ENCODE peak calls at places on chromosomes 4 and X, in ten cellular contexts. One of them, this sample, is unnamed.

GRCh38 chr4:4647041-4647440 is 105.2 kb upstream of the STX18 start:
- DNase-seq in ACHN: no peak
- DNase-seq in psoas muscle: no peak
- DNase-seq in frontal cortex: no peak
- DNase-seq in kidney glomerular epithelial cell: no peak
- DNase-seq in NCI-H146: no peak
- DNase-seq in suprapubic skin: no peak
- DNase-seq in G401: no peak
- DNase-seq in activated T-helper 1 cell treated with Interleukin-2 at 50 U/mL for 16 hours: no peak
- DNase-seq in mesothelial cell of epicardium: no peak
- DNase-seq in this sample: no peak

GRCh38 chr4:41507292-41507933 is 30.5 kb upstream of the LIMCH1 start:
- DNase-seq in ACHN: no peak
- DNase-seq in psoas muscle: no peak
- DNase-seq in frontal cortex: no peak
- DNase-seq in kidney glomerular epithelial cell: no peak
- DNase-seq in NCI-H146: no peak
- DNase-seq in suprapubic skin: no peak
- DNase-seq in G401: no peak
- DNase-seq in activated T-helper 1 cell treated with Interleukin-2 at 50 U/mL for 16 hours: no peak
- DNase-seq in mesothelial cell of epicardium: no peak
- DNase-seq in this sample: no peak

GRCh38 chrX:115936008-115936407 is 234.5 kb upstream of the AGTR2 start:
- DNase-seq in ACHN: no peak
- DNase-seq in psoas muscle: no peak
- DNase-seq in frontal cortex: no peak
- DNase-seq in kidney glomerular epithelial cell: no peak
- DNase-seq in NCI-H146: no peak
- DNase-seq in suprapubic skin: no peak
- DNase-seq in G401: no peak
- DNase-seq in activated T-helper 1 cell treated with Interleukin-2 at 50 U/mL for 16 hours: no peak
- DNase-seq in mesothelial cell of epicardium: no peak
- DNase-seq in this sample: no peak

GRCh38 chrX:143768976-143769375 is 48.4 kb upstream of the SPANXN2 start:
- DNase-seq in ACHN: no peak
- DNase-seq in psoas muscle: no peak
- DNase-seq in frontal cortex: no peak
- DNase-seq in kidney glomerular epithelial cell: no peak
- DNase-seq in NCI-H146: no peak
- DNase-seq in suprapubic skin: no peak
- DNase-seq in G401: no peak
- DNase-seq in activated T-helper 1 cell treated with Interleukin-2 at 50 U/mL for 16 hours: no peak
- DNase-seq in mesothelial cell of epicardium: no peak
- DNase-seq in this sample: no peak

GRCh38 chrX:126655061-126655460 is 102.4 kb upstream of the DCAF12L1 start:
- DNase-seq in ACHN: no peak
- DNase-seq in psoas muscle: no peak
- DNase-seq in frontal cortex: no peak
- DNase-seq in kidney glomerular epithelial cell: no peak
- DNase-seq in NCI-H146: no peak
- DNase-seq in suprapubic skin: no peak
- DNase-seq in G401: no peak
- DNase-seq in activated T-helper 1 cell treated with Interleukin-2 at 50 U/mL for 16 hours: no peak
- DNase-seq in mesothelial cell of epicardium: no peak
- DNase-seq in this sample: no peak

GRCh38 chr4:8540586-8540985 is 39.6 kb upstream of the GPR78 start:
- DNase-seq in ACHN: no peak
- DNase-seq in psoas muscle: no peak
- DNase-seq in frontal cortex: no peak
- DNase-seq in kidney glomerular epithelial cell: no peak
- DNase-seq in NCI-H146: no peak
- DNase-seq in suprapubic skin: peak
- DNase-seq in G401: no peak
- DNase-seq in activated T-helper 1 cell treated with Interleukin-2 at 50 U/mL for 16 hours: no peak
- DNase-seq in mesothelial cell of epicardium: no peak
- DNase-seq in this sample: no peak

GRCh38 chr4:48093949-48094550 is 40.0 kb downstream of the TXK start:
- DNase-seq in ACHN: peak
- DNase-seq in psoas muscle: no peak
- DNase-seq in frontal cortex: no peak
- DNase-seq in kidney glomerular epithelial cell: peak
- DNase-seq in NCI-H146: no peak
- DNase-seq in suprapubic skin: no peak
- DNase-seq in G401: no peak
- DNase-seq in activated T-helper 1 cell treated with Interleukin-2 at 50 U/mL for 16 hours: no peak
- DNase-seq in mesothelial cell of epicardium: no peak
- DNase-seq in this sample: no peak

GRCh38 chr4:56958111-56958517 is 19.3 kb downstream of the NOA1 start:
- DNase-seq in ACHN: peak
- DNase-seq in psoas muscle: peak
- DNase-seq in frontal cortex: no peak
- DNase-seq in kidney glomerular epithelial cell: peak
- DNase-seq in NCI-H146: peak
- DNase-seq in suprapubic skin: peak
- DNase-seq in G401: no peak
- DNase-seq in activated T-helper 1 cell treated with Interleukin-2 at 50 U/mL for 16 hours: no peak
- DNase-seq in mesothelial cell of epicardium: no peak
- DNase-seq in this sample: peak

GRCh38 chr4:38013461-38014366 is 53.5 kb downstream of the PTTG2 start:
- DNase-seq in ACHN: no peak
- DNase-seq in psoas muscle: peak
- DNase-seq in frontal cortex: no peak
- DNase-seq in kidney glomerular epithelial cell: peak
- DNase-seq in NCI-H146: peak
- DNase-seq in suprapubic skin: no peak
- DNase-seq in G401: peak
- DNase-seq in activated T-helper 1 cell treated with Interleukin-2 at 50 U/mL for 16 hours: no peak
- DNase-seq in mesothelial cell of epicardium: no peak
- DNase-seq in this sample: no peak

GRCh38 chr4:154738426-154738825 is 5.4 kb upstream of the LRAT start:
- DNase-seq in ACHN: no peak
- DNase-seq in psoas muscle: no peak
- DNase-seq in frontal cortex: no peak
- DNase-seq in kidney glomerular epithelial cell: peak
- DNase-seq in NCI-H146: no peak
- DNase-seq in suprapubic skin: no peak
- DNase-seq in G401: no peak
- DNase-seq in activated T-helper 1 cell treated with Interleukin-2 at 50 U/mL for 16 hours: no peak
- DNase-seq in mesothelial cell of epicardium: no peak
- DNase-seq in this sample: no peak

GRCh38 chr4:138367942-138368341 is 125.8 kb upstream of the SLC7A11 start:
- DNase-seq in ACHN: no peak
- DNase-seq in psoas muscle: no peak
- DNase-seq in frontal cortex: no peak
- DNase-seq in kidney glomerular epithelial cell: no peak
- DNase-seq in NCI-H146: peak
- DNase-seq in suprapubic skin: no peak
- DNase-seq in G401: no peak
- DNase-seq in activated T-helper 1 cell treated with Interleukin-2 at 50 U/mL for 16 hours: no peak
- DNase-seq in mesothelial cell of epicardium: no peak
- DNase-seq in this sample: no peak

GRCh38 chr4:67885727-67886126 is 1.9 kb upstream of the TMPRSS11D start:
- DNase-seq in ACHN: no peak
- DNase-seq in psoas muscle: no peak
- DNase-seq in frontal cortex: no peak
- DNase-seq in kidney glomerular epithelial cell: peak
- DNase-seq in NCI-H146: no peak
- DNase-seq in suprapubic skin: no peak
- DNase-seq in G401: no peak
- DNase-seq in activated T-helper 1 cell treated with Interleukin-2 at 50 U/mL for 16 hours: no peak
- DNase-seq in mesothelial cell of epicardium: no peak
- DNase-seq in this sample: no peak

GRCh38 chrX:154719132-154719675 is 31.7 kb downstream of the GAB3 start:
- DNase-seq in ACHN: no peak
- DNase-seq in psoas muscle: no peak
- DNase-seq in frontal cortex: no peak
- DNase-seq in kidney glomerular epithelial cell: no peak
- DNase-seq in NCI-H146: no peak
- DNase-seq in suprapubic skin: no peak
- DNase-seq in G401: no peak
- DNase-seq in activated T-helper 1 cell treated with Interleukin-2 at 50 U/mL for 16 hours: no peak
- DNase-seq in mesothelial cell of epicardium: no peak
- DNase-seq in this sample: no peak

GRCh38 chrX:38220936-38221386 is 290 bp upstream of the SRPX start:
- DNase-seq in ACHN: no peak
- DNase-seq in psoas muscle: peak
- DNase-seq in frontal cortex: no peak
- DNase-seq in kidney glomerular epithelial cell: no peak
- DNase-seq in NCI-H146: no peak
- DNase-seq in suprapubic skin: no peak
- DNase-seq in G401: no peak
- DNase-seq in activated T-helper 1 cell treated with Interleukin-2 at 50 U/mL for 16 hours: no peak
- DNase-seq in mesothelial cell of epicardium: no peak
- DNase-seq in this sample: no peak

GRCh38 chrX:153875391-153876111 is 10.4 kb downstream of the L1CAM start:
- DNase-seq in ACHN: peak
- DNase-seq in psoas muscle: peak
- DNase-seq in frontal cortex: peak
- DNase-seq in kidney glomerular epithelial cell: no peak
- DNase-seq in NCI-H146: peak
- DNase-seq in suprapubic skin: no peak
- DNase-seq in G401: no peak
- DNase-seq in activated T-helper 1 cell treated with Interleukin-2 at 50 U/mL for 16 hours: peak
- DNase-seq in mesothelial cell of epicardium: peak
- DNase-seq in this sample: peak

GRCh38 chr4:41963105-41963504 is 18.5 kb upstream of the DCAF4L1 start:
- DNase-seq in ACHN: peak
- DNase-seq in psoas muscle: no peak
- DNase-seq in frontal cortex: no peak
- DNase-seq in kidney glomerular epithelial cell: no peak
- DNase-seq in NCI-H146: peak
- DNase-seq in suprapubic skin: no peak
- DNase-seq in G401: peak
- DNase-seq in activated T-helper 1 cell treated with Interleukin-2 at 50 U/mL for 16 hours: no peak
- DNase-seq in mesothelial cell of epicardium: no peak
- DNase-seq in this sample: no peak

GRCh38 chrX:130771230-130771629 is 131.8 kb downstream of the ENOX2 start:
- DNase-seq in ACHN: no peak
- DNase-seq in psoas muscle: no peak
- DNase-seq in frontal cortex: no peak
- DNase-seq in kidney glomerular epithelial cell: no peak
- DNase-seq in NCI-H146: no peak
- DNase-seq in suprapubic skin: no peak
- DNase-seq in G401: no peak
- DNase-seq in activated T-helper 1 cell treated with Interleukin-2 at 50 U/mL for 16 hours: no peak
- DNase-seq in mesothelial cell of epicardium: no peak
- DNase-seq in this sample: no peak